ENCODE peak calls at places on chromosomes 13 and 19, in eight cellular contexts. A is CD8-positive, alpha-beta T cell; C is activated CD8-positive, alpha-beta T cell treated with anti-CD3 and anti-CD28 coated beads for 36 hours; B is dorsolateral prefrontal cortex; T is H9; F is cardiac muscle cell; W is GM12864; L is nephron progenitor cell. V is an unnamed sample.

GRCh38 chr19:15508035-15508710 is at the start of gene CYP4F22:
- DNase-seq in A (peak), C (peak), B (no peak), T (no peak), F (no peak), W (no peak), L (no peak), V (no peak)

GRCh38 chr13:74570046-74570445 is 435.8 kb upstream of the KLF12 start:
- DNase-seq in A (no peak), C (no peak), B (no peak), T (no peak), F (no peak), W (no peak), L (no peak), V (no peak)

GRCh38 chr19:10552596-10553053 is 8.9 kb downstream of the ATG4D start:
- DNase-seq in A (peak), C (peak), B (no peak), T (peak), F (peak), W (no peak), L (no peak), V (no peak)

GRCh38 chr19:5115771-5116202 is 146.9 kb downstream of the KDM4B start:
- DNase-seq in A (no peak), C (no peak), B (no peak), T (no peak), F (peak), W (no peak), L (no peak), V (no peak)

GRCh38 chr13:102675115-102675514 is 19.7 kb downstream of the METTL21C start:
- DNase-seq in A (no peak), C (no peak), B (no peak), T (no peak), F (no peak), W (no peak), L (no peak), V (no peak)

GRCh38 chr13:77465595-77466195 is 69.8 kb upstream of the SCEL start:
- DNase-seq in A (no peak), C (no peak), B (no peak), T (no peak), F (no peak), W (no peak), L (no peak), V (no peak)

GRCh38 chr13:89269737-89270136 is 1598.6 kb downstream of the SLITRK5 start:
- DNase-seq in A (no peak), C (no peak), B (no peak), T (no peak), F (no peak), W (no peak), L (no peak), V (no peak)

GRCh38 chr19:3932931-3933810 is at the start of gene NMRK2:
- DNase-seq in A (no peak), C (peak), B (no peak), T (peak), F (no peak), W (no peak), L (peak), V (no peak)

GRCh38 chr19:34317311-34317927 is 47.6 kb upstream of the GPI start:
- DNase-seq in A (peak), C (peak), B (no peak), T (no peak), F (no peak), W (no peak), L (no peak), V (no peak)

GRCh38 chr13:109938255-109938936 is 152.0 kb upstream of the IRS2 start:
- DNase-seq in A (no peak), C (no peak), B (no peak), T (no peak), F (peak), W (no peak), L (no peak), V (no peak)

GRCh38 chr19:22918221-22918620 is 84.8 kb downstream of the ZNF728 start:
- DNase-seq in A (no peak), C (no peak), B (no peak), T (no peak), F (no peak), W (no peak), L (no peak), V (no peak)

GRCh38 chr13:37173214-37173613 is 67.8 kb upstream of the CSNK1A1L start:
- DNase-seq in A (no peak), C (no peak), B (no peak), T (no peak), F (peak), W (no peak), L (no peak), V (no peak)

GRCh38 chr19:54484451-54484850 is 11.4 kb upstream of the CDC42EP5 start:
- DNase-seq in A (no peak), C (no peak), B (no peak), T (no peak), F (no peak), W (no peak), L (no peak), V (no peak)

GRCh38 chr19:53870485-53870844 is 2.8 kb downstream of the MYADM start:
- DNase-seq in A (no peak), C (peak), B (no peak), T (no peak), F (no peak), W (no peak), L (peak), V (no peak)

GRCh38 chr13:111251646-111252448 is 68.6 kb upstream of the TEX29 start:
- DNase-seq in A (no peak), C (no peak), B (no peak), T (no peak), F (no peak), W (no peak), L (no peak), V (no peak)

GRCh38 chr19:51808333-51808986 is 13.5 kb downstream of the FPR3 start:
- DNase-seq in A (no peak), C (no peak), B (no peak), T (no peak), F (peak), W (no peak), L (no peak), V (no peak)

GRCh38 chr13:27170221-27170520 is 1.4 kb downstream of the USP12 start:
- DNase-seq in A (no peak), C (no peak), B (no peak), T (no peak), F (no peak), W (no peak), L (no peak), V (no peak)

GRCh38 chr19:16258440-16258903 is 60.8 kb downstream of the AP1M1 start:
- DNase-seq in A (no peak), C (no peak), B (peak), T (no peak), F (peak), W (no peak), L (no peak), V (no peak)

GRCh38 chr13:112444416-112445399 is 68.6 kb downstream of the SPACA7 start:
- DNase-seq in A (no peak), C (no peak), B (no peak), T (peak), F (no peak), W (no peak), L (no peak), V (no peak)

GRCh38 chr13:22422712-22423111 is 751.8 kb downstream of the FGF9 start:
- DNase-seq in A (no peak), C (no peak), B (no peak), T (no peak), F (no peak), W (no peak), L (no peak), V (no peak)

GRCh38 chr13:49044849-49045248 is 69.1 kb downstream of the FNDC3A start:
- DNase-seq in A (no peak), C (no peak), B (no peak), T (no peak), F (no peak), W (no peak), L (no peak), V (no peak)

GRCh38 chr19:21513651-21514050 is 8.2 kb downstream of the ZNF429 start:
- DNase-seq in A (no peak), C (no peak), B (no peak), T (no peak), F (no peak), W (no peak), L (no peak), V (no peak)

GRCh38 chr19:8445488-8446001 is 770 bp downstream of the HNRNPM start:
- DNase-seq in A (peak), C (peak), B (peak), T (no peak), F (peak), W (no peak), L (peak), V (peak)

GRCh38 chr19:1474011-1474764 is 4.8 kb downstream of the C19orf25 start:
- DNase-seq in A (no peak), C (no peak), B (peak), T (no peak), F (no peak), W (no peak), L (no peak), V (no peak)

GRCh38 chr13:80235131-80235530 is 105.8 kb downstream of the SPRY2 start:
- DNase-seq in A (no peak), C (no peak), B (no peak), T (no peak), F (peak), W (no peak), L (peak), V (no peak)

GRCh38 chr19:48591021-48591420 is 15.5 kb upstream of the SPACA4 start:
- DNase-seq in A (no peak), C (no peak), B (no peak), T (no peak), F (peak), W (no peak), L (no peak), V (no peak)
- TF ChIP-seq CTCF in A (no peak), C (no peak), B (no peak), T (peak), F (peak), W (no peak), L (no peak), V (peak)

GRCh38 chr13:30126903-30127428 is 180.4 kb downstream of the KATNAL1 start:
- DNase-seq in A (no peak), C (no peak), B (no peak), T (no peak), F (no peak), W (no peak), L (no peak), V (no peak)
- TF ChIP-seq CTCF in A (no peak), C (no peak), B (no peak), T (no peak), F (no peak), W (no peak), L (no peak), V (no peak)

GRCh38 chr13:83168575-83168974 is 713.7 kb downstream of the SLITRK1 start:
- DNase-seq in A (no peak), C (no peak), B (no peak), T (no peak), F (peak), W (no peak), L (no peak), V (no peak)
- TF ChIP-seq CTCF in A (no peak), C (no peak), B (no peak), T (no peak), F (no peak), W (no peak), L (no peak), V (no peak)

GRCh38 chr13:25756916-25757315 is 294.9 kb downstream of the SHISA2 start:
- DNase-seq in A (no peak), C (no peak), B (no peak), T (no peak), F (no peak), W (no peak), L (no peak), V (no peak)
- TF ChIP-seq CTCF in A (no peak), C (no peak), B (no peak), T (peak), F (no peak), W (no peak), L (no peak), V (peak)

DNA sequence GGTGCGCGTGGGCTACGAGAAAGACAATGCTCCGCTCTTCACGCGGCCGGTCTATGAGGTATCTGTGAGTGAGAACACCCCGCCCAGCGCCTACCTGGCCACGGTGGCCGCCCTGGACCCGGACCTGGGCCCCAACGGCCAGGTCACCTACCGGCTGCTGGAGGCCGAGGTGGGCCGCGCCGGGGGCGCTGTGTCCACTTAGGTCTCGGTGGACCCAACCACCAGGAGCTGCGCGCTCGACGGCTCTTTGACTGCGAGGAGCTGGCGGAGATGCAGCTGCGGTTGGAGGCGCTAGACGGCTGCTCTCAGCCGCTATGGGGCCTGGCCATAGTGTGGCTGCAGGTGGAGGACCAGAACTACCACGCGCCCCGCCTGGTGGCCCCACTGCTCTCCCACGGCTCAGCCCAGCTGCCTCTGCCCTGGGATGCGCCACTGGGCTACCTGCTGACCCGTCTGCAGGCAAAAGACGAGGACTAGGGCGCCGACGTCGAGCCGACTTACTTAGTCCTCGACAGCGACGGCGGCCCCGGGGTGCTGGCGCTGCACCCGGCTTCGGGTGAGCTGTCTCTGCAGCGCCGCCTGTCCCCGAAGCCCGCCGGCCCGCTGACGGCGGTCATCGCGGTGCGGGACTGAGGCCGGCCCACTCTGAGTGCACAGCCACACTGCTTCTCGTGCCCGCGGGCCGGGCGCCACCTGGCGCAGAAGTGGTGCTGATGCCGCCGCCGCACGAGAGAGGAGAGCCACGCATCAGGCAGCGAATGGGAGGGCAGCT is 173.0 kb downstream of the OLFM4 start:
- DNase-seq in A (no peak), C (no peak), B (peak), T (peak), F (peak), W (no peak), L (peak), V (peak)
- TF ChIP-seq CTCF in A (no peak), C (peak), B (peak), T (peak), F (peak), W (no peak), L (no peak), V (peak)

DNA sequence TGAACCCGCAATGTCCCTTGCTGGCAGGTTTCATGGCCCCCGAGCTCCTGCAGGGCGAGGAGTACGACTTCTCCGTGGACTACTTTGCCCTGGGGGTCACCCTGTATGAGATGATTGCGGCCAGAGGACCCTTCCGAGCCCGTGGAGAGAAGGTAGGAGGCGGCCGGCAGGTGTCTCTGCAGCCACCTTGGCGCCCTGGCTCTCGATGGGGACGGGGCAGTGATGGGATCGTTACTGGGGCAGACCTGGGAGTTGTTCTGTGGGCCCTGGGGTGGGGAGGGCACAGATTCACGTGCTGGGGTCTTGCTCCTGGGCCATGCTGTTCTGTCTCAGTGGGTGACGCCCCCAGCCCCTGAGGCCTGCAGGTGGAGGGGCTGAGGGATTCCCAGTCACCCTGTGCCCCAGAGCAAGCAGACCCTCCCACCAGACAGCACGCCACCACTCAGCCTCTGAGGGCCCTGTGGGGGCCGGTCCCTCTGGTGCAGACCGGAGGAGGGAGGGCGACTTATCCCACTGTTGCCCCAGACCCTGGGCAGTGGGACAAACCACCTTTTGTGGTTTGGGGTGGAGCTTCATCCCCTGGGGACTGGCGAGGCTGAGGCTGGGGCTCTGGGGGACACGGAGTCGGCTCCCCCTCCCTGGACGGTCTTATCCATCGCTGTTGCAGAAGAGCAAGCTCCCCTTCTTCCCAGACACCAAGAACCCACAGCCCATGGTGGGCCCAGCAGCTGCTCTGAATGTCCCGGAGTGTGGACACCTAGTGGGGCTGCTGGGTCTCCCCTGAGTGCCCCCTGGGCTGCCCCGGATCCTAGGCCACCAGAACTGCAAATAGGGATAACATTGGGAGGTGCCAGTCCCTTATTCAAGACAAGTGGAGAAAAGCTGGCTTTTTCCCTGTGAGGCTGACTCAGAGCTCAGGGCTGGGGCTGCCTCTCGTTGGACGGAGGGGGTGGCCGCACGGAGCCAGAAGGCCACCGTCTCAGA is 27.5 kb upstream of the TMEM255B start:
- DNase-seq in A (no peak), C (no peak), B (no peak), T (no peak), F (no peak), W (no peak), L (no peak), V (no peak)
- TF ChIP-seq CTCF in A (no peak), C (peak), B (no peak), T (peak), F (no peak), W (no peak), L (no peak), V (no peak)

GRCh38 chr13:50730496-50731171 is 112.9 kb downstream of the DLEU7 start:
- DNase-seq in A (no peak), C (no peak), B (no peak), T (no peak), F (no peak), W (no peak), L (no peak), V (no peak)

GRCh38 chr13:50732712-50733111 is 110.8 kb downstream of the DLEU7 start:
- DNase-seq in A (no peak), C (no peak), B (no peak), T (no peak), F (peak), W (no peak), L (no peak), V (no peak)

GRCh38 chr13:50731400-50731799 is 112.1 kb downstream of the DLEU7 start:
- DNase-seq in A (no peak), C (no peak), B (no peak), T (no peak), F (peak), W (peak), L (no peak), V (no peak)

GRCh38 chr13:50735071-50735470 is 108.4 kb downstream of the DLEU7 start:
- DNase-seq in A (no peak), C (no peak), B (no peak), T (no peak), F (no peak), W (no peak), L (no peak), V (no peak)

DNA sequence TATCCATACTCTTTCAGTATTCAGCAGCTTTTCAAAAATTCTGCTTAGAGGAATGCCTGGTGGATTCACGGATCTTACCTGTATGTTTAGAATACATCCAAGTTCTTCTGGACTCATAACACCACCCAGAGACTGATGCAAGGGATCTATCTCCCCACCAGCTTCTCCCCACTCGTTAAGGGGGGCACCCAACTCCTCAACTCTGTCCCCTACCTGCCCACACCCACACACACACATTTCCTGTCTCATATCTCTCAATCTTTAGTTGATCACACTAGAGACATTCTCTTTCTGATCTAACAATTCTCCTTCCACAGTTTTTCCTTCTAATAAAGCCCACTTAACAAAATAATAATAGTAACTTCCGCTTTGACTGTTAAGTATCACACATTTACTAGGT is 110.1 kb downstream of the DLEU7 start:
- DNase-seq in A (no peak), C (no peak), B (no peak), T (no peak), F (no peak), W (no peak), L (no peak), V (no peak)
- TF ChIP-seq CTCF in A (no peak), C (no peak), B (no peak), T (no peak), F (no peak), W (no peak), L (no peak), V (no peak)